ENCODE peak calls at places on chromosomes 3 and 15, in four cellular contexts. W, R, G and I are unnamed samples. For H3K4me1, the result is how much of the 10 kb centered on the place peaks cover.

GRCh38 chr3:184945886-184946625 is 134.1 kb downstream of the VPS8 start:
- DNase-seq in R (no peak), W (peak), G (no peak), I (no peak)

GRCh38 chr3:190912736-190913135 is 50.2 kb upstream of the GMNC start:
- DNase-seq in W (no peak), G (no peak), R (no peak), I (no peak)

GRCh38 chr15:96122077-96123027 is 208.1 kb upstream of the NR2F2 start:
- DNase-seq in R (no peak), G (no peak), W (no peak), I (peak)

GRCh38 chr3:174639970-174640369 is 219.2 kb upstream of the NAALADL2 start:
- DNase-seq in W (no peak), R (no peak), G (no peak), I (no peak)

GRCh38 chr3:49135499-49135898 is 2.6 kb upstream of the LAMB2 start:
- DNase-seq in G (no peak), R (no peak), W (no peak), I (no peak)

GRCh38 chr3:179526989-179527391 is 35.7 kb upstream of the ACTL6A start:
- DNase-seq in G (peak), R (peak), W (peak), I (peak)

GRCh38 chr15:89591834-89592233 is 16.6 kb downstream of the TICRR start:
- DNase-seq in G (no peak), R (no peak), W (no peak), I (no peak)

GRCh38 chr3:178709047-178709446 is 172.8 kb downstream of the KCNMB2 start:
- DNase-seq in W (no peak), G (no peak), R (no peak), I (no peak)

GRCh38 chr15:71600237-71600636 is 210.1 kb upstream of the NR2E3 start:
- DNase-seq in W (no peak), R (no peak), G (no peak), I (no peak)

GRCh38 chr15:43550527-43551363 is 33.3 kb downstream of the MAP1A start:
- DNase-seq in G (no peak), W (no peak), R (no peak), I (no peak)

GRCh38 chr15:39084683-39085530 is 496.0 kb upstream of the THBS1 start:
- DNase-seq in G (no peak), R (peak), W (peak), I (peak)

GRCh38 chr15:70801111-70801510 is 37.8 kb upstream of the UACA start:
- DNase-seq in W (no peak), R (no peak), G (no peak), I (no peak)

GRCh38 chr3:172305552-172305951 is 142.7 kb downstream of the GHSR start:
- DNase-seq in G (no peak), R (no peak), W (no peak), I (no peak)

GRCh38 chr3:76369170-76369569 is 583.8 kb upstream of the ZNF717 start:
- DNase-seq in W (no peak), G (no peak), R (no peak), I (no peak)

GRCh38 chr15:70528270-70528706 is 235.1 kb downstream of the UACA start:
- DNase-seq in G (no peak), W (no peak), R (no peak), I (no peak)

GRCh38 chr15:66997212-66997611 is 68.2 kb upstream of the SMAD3 start:
- DNase-seq in R (no peak), W (no peak), G (no peak), I (no peak)

GRCh38 chr15:50463423-50464358 is 39.5 kb downstream of the USP8 start:
- DNase-seq in G (no peak), R (no peak), W (no peak), I (no peak)

GRCh38 chr15:88012711-88013110 is 243.8 kb downstream of the NTRK3 start:
- DNase-seq in G (no peak), W (no peak), R (no peak), I (no peak)

GRCh38 chr15:88013111-88013510 is 243.4 kb downstream of the NTRK3 start:
- DNase-seq in R (no peak), W (no peak), G (no peak), I (no peak)

GRCh38 chr15:88016373-88016772 is 240.2 kb downstream of the NTRK3 start:
- DNase-seq in G (no peak), R (no peak), W (no peak), I (no peak)

GRCh38 chr15:88014492-88014891 is 242.0 kb downstream of the NTRK3 start:
- DNase-seq in R (no peak), G (no peak), W (no peak), I (no peak)

DNA sequence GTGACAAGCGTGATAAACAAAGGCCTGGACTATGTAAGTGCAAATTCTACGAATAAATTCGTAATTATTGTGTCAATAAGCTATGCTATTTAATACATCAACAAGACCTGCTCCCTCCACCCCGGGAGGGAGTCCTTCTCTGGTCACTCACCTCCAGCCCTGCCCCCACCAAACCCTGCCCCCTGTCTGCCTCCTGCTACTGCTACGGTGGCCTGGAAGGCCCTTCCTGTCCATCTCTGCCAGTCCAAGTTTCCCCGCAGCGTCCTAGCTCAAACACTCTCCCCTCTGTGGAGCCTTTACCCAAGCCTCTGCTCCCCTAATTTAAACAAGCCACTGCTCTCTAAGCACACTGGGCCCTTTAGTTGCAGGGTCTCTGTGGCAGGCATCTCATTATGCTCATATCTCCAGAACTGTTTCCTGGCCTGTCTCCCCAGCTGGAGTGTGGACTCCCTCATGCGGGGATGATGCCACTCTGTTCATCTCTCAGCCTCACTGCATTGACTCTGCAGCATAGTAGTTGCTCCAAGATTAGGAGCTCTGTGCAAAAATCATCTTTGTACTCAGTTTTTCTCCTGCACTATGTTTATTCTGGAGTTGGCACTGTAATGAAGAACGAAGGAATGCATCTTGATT is 241.2 kb downstream of the NTRK3 start:
- DNase-seq in W (peak), G (no peak), R (no peak), I (peak)
- TF ChIP-seq CTCF in W (no peak), G (no peak), R (no peak), I (no peak)

GRCh38 chr3:42230860-42231259 is 35.1 kb downstream of the CCK start:
- DNase-seq in W (no peak), R (no peak), G (no peak), I (no peak)

GRCh38 chr3:42228796-42229195 is 37.2 kb downstream of the CCK start:
- DNase-seq in W (no peak), R (no peak), G (no peak), I (no peak)

GRCh38 chr3:42229942-42230688 is 35.9 kb downstream of the CCK start:
- DNase-seq in R (no peak), W (no peak), G (no peak), I (no peak)

GRCh38 chr3:42226470-42227425 is 39.2 kb downstream of the CCK start:
- DNase-seq in R (no peak), W (no peak), G (no peak), I (peak)

GRCh38 chr3:42229266-42229941 is 36.6 kb downstream of the CCK start:
- DNase-seq in G (no peak), R (no peak), W (no peak), I (no peak)
- H3K4me3 ChIP-seq in G (no peak), R (no peak), W (no peak), I (no peak)

GRCh38 chr3:187210091-187210490 is 12.8 kb downstream of the RTP1 start:
- DNase-seq in W (no peak), R (no peak), G (no peak), I (no peak)
- H3K4me1 ChIP-seq in W (under half), R (under half), G (under half), I (under half)

GRCh38 chr3:19543212-19543841 is 390.7 kb downstream of the EFHB start:
- DNase-seq in G (no peak), W (no peak), R (no peak), I (peak)
- TF ChIP-seq CTCF in G (peak), W (peak), R (peak), I (peak)

GRCh38 chr3:114554716-114555115 is 260.9 kb downstream of the TIGIT start:
- DNase-seq in G (no peak), W (no peak), R (no peak), I (no peak)

GRCh38 chr3:114552527-114552812 is 258.6 kb downstream of the TIGIT start:
- DNase-seq in G (no peak), R (no peak), W (no peak), I (no peak)

GRCh38 chr3:114553949-114554593 is 260.2 kb downstream of the TIGIT start:
- DNase-seq in G (no peak), W (no peak), R (no peak), I (no peak)

GRCh38 chr3:114550155-114550554 is 256.3 kb downstream of the TIGIT start:
- DNase-seq in W (no peak), R (no peak), G (no peak), I (no peak)

DNA sequence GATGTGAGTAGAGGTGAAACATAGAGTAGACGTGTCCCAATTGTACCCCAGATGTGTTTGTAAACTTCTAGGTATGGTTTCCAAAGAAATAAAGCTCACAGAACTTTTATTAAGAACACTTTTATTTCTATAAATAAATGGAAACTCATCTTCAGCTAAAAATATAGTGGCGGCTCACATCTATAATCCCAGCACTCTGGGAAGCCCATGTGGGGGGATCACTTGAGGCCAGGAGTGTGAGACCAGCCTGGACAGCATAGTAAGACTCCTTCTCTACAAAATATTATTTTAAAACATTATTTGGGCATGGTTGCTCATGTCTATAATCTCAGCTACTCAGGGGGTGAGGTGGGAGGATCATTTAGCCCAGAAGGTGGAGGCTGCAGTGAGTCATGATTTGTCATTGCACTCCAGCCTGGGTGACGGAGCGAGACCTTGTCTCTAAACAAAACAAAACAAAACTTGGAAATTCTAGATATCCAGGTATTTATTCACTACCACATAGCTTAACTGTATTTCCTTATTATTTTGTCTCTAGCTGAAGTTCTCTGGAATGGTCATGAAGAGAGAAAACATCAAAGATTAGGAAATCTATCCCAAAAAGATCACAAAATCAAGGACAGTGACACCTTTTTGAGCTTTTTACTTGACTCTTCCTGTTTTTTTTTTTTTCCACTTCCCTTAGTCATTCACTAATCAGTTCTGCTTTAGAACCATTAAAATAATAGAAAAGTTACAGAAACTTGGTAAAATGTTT is 258.1 kb downstream of the TIGIT start:
- DNase-seq in R (no peak), W (no peak), G (no peak), I (no peak)
- H3K4me3 ChIP-seq in R (no peak), W (no peak), G (no peak), I (no peak)

GRCh38 chr15:101194246-101195138 is 57.4 kb downstream of the CHSY1 start:
- DNase-seq in G (no peak), W (no peak), R (no peak), I (no peak)
- H3K4me1 ChIP-seq in G (under half), W (under half), R (under half), I (under half)

GRCh38 chr15:60118564-60119080 is 114.5 kb downstream of the FOXB1 start:
- DNase-seq in G (no peak), W (no peak), R (no peak), I (no peak)
- TF ChIP-seq CTCF in G (no peak), W (no peak), R (no peak), I (no peak)

GRCh38 chr3:66039590-66039887 is 821 bp upstream of the MAGI1 start:
- DNase-seq in G (peak), W (peak), R (peak), I (peak)
- H3K4me3 ChIP-seq in G (peak), W (peak), R (peak), I (peak)

GRCh38 chr15:84762840-84763572 is 14.6 kb downstream of the ZNF592 start:
- DNase-seq in W (no peak), R (no peak), G (no peak), I (no peak)
- H3K4me1 ChIP-seq in W (under half), R (half or more), G (half or more), I (under half)